ENCODE peak calls at places on chromosome 9, in five cellular contexts. D is Peyer's patch, W is keratinocyte, L is ovary, Z is choroid plexus epithelial cell. R is an unnamed sample.

GRCh38 chr9:3527653-3527960 is 1.8 kb upstream of the RFX3 start:
- DNase-seq in D (no peak), L (no peak), Z (no peak), W (no peak), R (no peak)

GRCh38 chr9:123964756-123965155 is 34.8 kb upstream of the DENND1A start:
- DNase-seq in L (no peak), W (no peak), D (no peak), Z (no peak), R (no peak)

GRCh38 chr9:70485273-70485858 is 70.9 kb upstream of the KLF9 start:
- DNase-seq in L (peak), D (no peak), W (no peak), Z (peak), R (no peak)

GRCh38 chr9:37333288-37333687 is 89.2 kb upstream of the GRHPR start:
- DNase-seq in W (no peak), D (no peak), Z (no peak), L (no peak), R (no peak)

GRCh38 chr9:137218754-137219271 is 3.2 kb downstream of the RNF208 start:
- DNase-seq in Z (peak), L (no peak), W (no peak), D (no peak), R (peak)

GRCh38 chr9:90607701-90608122 is 34.9 kb downstream of the DIRAS2 start:
- DNase-seq in W (no peak), L (no peak), D (no peak), Z (no peak), R (no peak)

GRCh38 chr9:2781336-2781735 is 62.6 kb downstream of the PUM3 start:
- DNase-seq in D (no peak), W (no peak), L (no peak), Z (no peak), R (no peak)

GRCh38 chr9:106324596-106325280 is 538.2 kb upstream of the ZNF462 start:
- DNase-seq in D (no peak), Z (no peak), L (no peak), W (no peak), R (no peak)

GRCh38 chr9:86648828-86649170 is 294.6 kb upstream of the TUT7 start:
- DNase-seq in W (no peak), D (no peak), Z (no peak), L (no peak), R (no peak)

GRCh38 chr9:89812556-89813181 is 207.9 kb downstream of the GADD45G start:
- DNase-seq in L (no peak), W (no peak), Z (no peak), D (peak), R (no peak)

GRCh38 chr9:93083592-93084470 is 12.2 kb upstream of the CARD19 start:
- DNase-seq in W (no peak), D (no peak), Z (no peak), L (peak), R (no peak)

GRCh38 chr9:104868687-104869404 is 59.1 kb downstream of the ABCA1 start:
- DNase-seq in Z (peak), D (peak), L (peak), W (no peak), R (peak)

GRCh38 chr9:78035369-78035993 is 3.9 kb upstream of the GNAQ start:
- DNase-seq in Z (peak), L (peak), D (no peak), W (peak), R (peak)

GRCh38 chr9:116271307-116271706 is 117.7 kb downstream of the PAPPA start:
- DNase-seq in Z (no peak), W (no peak), L (no peak), D (no peak), R (peak)

GRCh38 chr9:118992813-118993747 is 376.2 kb downstream of the BRINP1 start:
- DNase-seq in D (no peak), L (no peak), Z (no peak), W (no peak), R (no peak)

GRCh38 chr9:97747201-97747965 is 50.2 kb upstream of the XPA start:
- DNase-seq in D (no peak), W (no peak), L (no peak), Z (no peak), R (peak)

GRCh38 chr9:137691648-137692357 is 73.0 kb downstream of the EHMT1 start:
- DNase-seq in W (no peak), L (no peak), D (peak), Z (no peak), R (no peak)

GRCh38 chr9:112447283-112447761 is 39.3 kb upstream of the KIAA1958 start:
- DNase-seq in D (no peak), Z (peak), W (no peak), L (no peak), R (peak)

GRCh38 chr9:121698627-121699270 is 47.3 kb downstream of the DAB2IP start:
- DNase-seq in Z (peak), D (no peak), L (peak), W (no peak), R (no peak)

GRCh38 chr9:706606-707451 is 134.7 kb upstream of the DMRT1 start:
- DNase-seq in L (peak), Z (peak), D (peak), W (no peak), R (peak)

GRCh38 chr9:134403682-134404301 is 77.5 kb downstream of the RXRA start:
- DNase-seq in W (no peak), D (peak), L (peak), Z (peak), R (peak)

GRCh38 chr9:107883496-107884120 is 394.0 kb upstream of the KLF4 start:
- DNase-seq in W (no peak), L (no peak), D (peak), Z (no peak), R (no peak)

GRCh38 chr9:106862946-106863740 is at the start of gene ZNF462:
- DNase-seq in L (peak), D (no peak), Z (peak), W (no peak), R (peak)

GRCh38 chr9:73577867-73578266 is 426.2 kb downstream of the ANXA1 start:
- DNase-seq in D (no peak), L (no peak), W (no peak), Z (peak), R (peak)

GRCh38 chr9:447230-448025 is 232.8 kb downstream of the DOCK8 start:
- DNase-seq in W (peak), Z (peak), D (no peak), L (no peak), R (peak)

GRCh38 chr9:120711841-120712538 is 2.3 kb downstream of the MEGF9 start:
- DNase-seq in L (no peak), D (no peak), Z (no peak), W (no peak), R (no peak)

GRCh38 chr9:91852801-91853347 is 97.2 kb downstream of the ROR2 start:
- DNase-seq in W (no peak), D (no peak), Z (no peak), L (no peak), R (no peak)

GRCh38 chr9:7298123-7298522 is 501.5 kb downstream of the DMAC1 start:
- DNase-seq in W (no peak), Z (no peak), L (no peak), D (no peak), R (no peak)

DNA sequence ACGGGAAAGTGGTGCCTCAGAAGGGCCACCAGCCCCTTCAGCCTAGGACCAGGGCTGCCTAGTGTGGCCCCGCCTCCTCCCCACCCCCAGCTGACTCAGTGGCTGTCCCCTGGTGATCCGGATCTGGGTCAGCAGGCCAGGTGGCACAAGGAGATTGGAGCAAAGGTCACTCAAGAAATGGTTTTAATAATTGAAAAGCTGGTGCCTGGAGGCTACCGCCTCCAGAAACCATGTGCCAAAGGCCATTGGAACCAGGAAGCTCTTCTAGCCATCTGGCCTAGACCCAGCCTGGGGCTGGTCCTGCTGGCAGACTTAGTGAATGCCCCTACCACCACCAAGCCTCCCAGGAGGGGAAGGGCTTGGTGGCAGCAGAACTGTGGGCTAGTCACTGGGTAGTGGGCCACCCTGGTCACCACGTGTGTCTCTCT is 1.5 kb downstream of the ST6GALNAC4 start:
- DNase-seq in D (no peak), W (no peak), L (no peak), Z (no peak), R (no peak)
- H3K4me3 ChIP-seq in D (peak), W (no peak), L (peak), Z (no peak), R (no peak)

GRCh38 chr9:5264219-5264595 is 33.0 kb downstream of the INSL4 start:
- DNase-seq in D (no peak), L (no peak), W (no peak), Z (no peak), R (no peak)

GRCh38 chr9:5263568-5264218 is 32.5 kb downstream of the INSL4 start:
- DNase-seq in Z (peak), D (no peak), L (no peak), W (no peak), R (peak)

GRCh38 chr9:5269249-5269715 is 35.2 kb downstream of the RLN2 start:
- DNase-seq in D (no peak), Z (peak), L (no peak), W (peak), R (peak)

DNA sequence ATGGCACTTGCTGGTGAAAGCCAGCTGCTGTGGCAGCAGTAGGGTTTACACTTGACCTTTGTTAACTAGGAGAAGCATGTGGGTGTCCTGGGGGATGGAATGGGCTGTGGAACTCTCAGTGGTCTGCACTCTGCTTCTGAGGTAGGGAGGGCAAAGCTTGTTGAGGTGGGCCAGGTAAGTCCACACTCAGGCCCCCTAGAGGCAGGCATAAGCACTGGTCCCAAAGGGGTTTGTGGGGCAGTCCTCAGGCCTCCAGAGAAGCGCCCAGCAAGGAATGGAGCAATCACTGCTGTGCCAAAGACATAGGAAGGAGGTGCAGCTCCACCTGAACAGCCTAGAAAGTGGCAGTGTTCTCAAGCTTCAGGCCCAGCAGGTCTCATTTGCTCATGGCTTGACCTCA is 34.7 kb downstream of the INSL4 start:
- DNase-seq in L (no peak), D (no peak), W (no peak), Z (no peak), R (no peak)
- TF ChIP-seq CTCF in L (no peak), D (no peak), W (no peak), Z (no peak), R (no peak)

GRCh38 chr9:79812099-79812498 is 240.3 kb downstream of the TLE4 start:
- DNase-seq in L (no peak), W (no peak), D (no peak), Z (no peak), R (peak)
- H3K4me3 ChIP-seq in L (no peak), W (no peak), D (no peak), Z (no peak), R (no peak)

DNA sequence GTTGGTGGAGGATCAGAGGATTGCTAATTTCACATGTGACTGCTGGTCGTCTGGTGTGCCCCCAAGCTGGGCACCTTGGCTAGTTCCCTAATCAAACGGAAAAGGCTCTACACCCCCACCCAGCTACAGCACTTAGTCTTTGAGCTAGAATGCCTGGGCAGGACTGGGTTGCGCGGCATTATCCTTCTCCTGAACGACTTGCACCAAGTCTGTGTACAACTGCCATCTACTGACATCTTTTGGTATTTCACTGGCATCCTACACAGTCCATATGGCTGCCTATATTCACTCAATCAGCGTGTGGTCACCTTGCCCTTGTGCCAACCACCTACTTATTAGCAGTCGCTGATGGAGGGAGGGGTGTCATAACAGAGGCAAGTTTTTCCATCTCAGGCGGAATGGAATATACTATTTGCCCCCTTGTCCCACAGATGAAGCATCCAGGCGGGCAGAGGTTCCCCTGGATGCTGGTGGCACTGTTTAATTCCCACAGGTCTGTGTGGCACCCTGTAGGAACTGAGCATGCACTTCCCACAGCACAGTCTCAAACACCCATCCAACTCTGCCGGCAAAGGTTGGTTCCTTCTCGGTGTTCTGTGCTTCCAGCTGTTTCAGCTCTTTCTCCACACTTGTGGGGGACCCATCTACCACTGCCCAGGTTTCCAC is 150.1 kb downstream of the OSTF1 start:
- DNase-seq in Z (peak), W (no peak), D (no peak), L (no peak), R (peak)
- TF ChIP-seq CTCF in Z (peak), W (peak), D (peak), L (no peak), R (peak)

DNA sequence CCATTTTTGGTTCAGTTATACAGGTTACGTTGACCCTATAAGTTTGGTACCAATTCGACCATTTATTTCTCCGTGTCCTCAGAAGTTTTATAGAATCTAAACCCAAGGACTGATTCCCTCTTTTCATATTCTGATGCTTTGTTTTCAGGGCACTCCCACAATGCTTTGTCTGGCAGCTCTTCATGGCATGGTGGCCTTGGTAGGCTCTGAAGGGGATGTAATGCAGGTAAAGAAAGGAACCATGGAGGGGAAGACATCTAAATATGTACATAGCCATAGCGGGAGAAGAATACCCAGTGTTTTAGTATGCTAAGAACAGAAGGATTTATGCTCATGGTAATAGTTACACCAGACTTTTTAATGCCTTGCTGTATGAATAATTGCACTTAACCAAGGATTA is 82.7 kb downstream of the HACD4 start:
- DNase-seq in Z (no peak), D (no peak), W (no peak), L (no peak), R (no peak)
- H3K4me3 ChIP-seq in Z (no peak), D (no peak), W (no peak), L (no peak), R (no peak)

DNA sequence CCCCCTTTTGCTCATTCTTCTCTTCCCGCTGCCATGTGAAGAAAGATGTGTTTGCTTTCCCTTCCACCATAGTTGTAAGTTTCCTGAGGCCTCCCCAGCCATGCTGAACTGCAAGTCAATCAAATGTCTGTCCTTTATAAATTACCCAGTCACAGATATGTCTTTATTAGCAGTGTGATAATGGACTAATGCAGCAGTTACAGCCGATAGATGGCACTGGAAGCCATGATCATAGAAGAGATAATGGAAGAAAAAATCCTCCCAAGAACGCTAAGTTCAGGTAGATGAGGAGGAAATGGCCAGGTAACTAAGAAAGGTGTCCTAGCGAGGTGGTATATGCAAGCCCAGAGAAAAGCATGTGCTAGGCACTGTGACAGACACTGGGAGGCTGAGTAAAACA is 51.2 kb downstream of the TNFSF8 start:
- DNase-seq in W (no peak), D (no peak), Z (no peak), L (no peak), R (no peak)
- TF ChIP-seq CTCF in W (no peak), D (no peak), Z (no peak), L (no peak), R (no peak)

R was measured in cardiac fibroblast.